ENCODE peak calls at places on chromosome 19, in six cellular contexts. M, S, T, E, L and P are unnamed samples.
A peak's percentile ranks its signal among the peaks of the same experiment; 100 is the strongest.

GRCh38 chr19:17873661-17874422 is 2.1 kb downstream of the SLC5A5 start:
- DNase-seq in T (peak; percentile 30), L (no peak), E (no peak), S (no peak), M (peak; percentile 27), P (no peak)

GRCh38 chr19:13036366-13036976 is 41.2 kb downstream of the NFIX start:
- DNase-seq in L (peak; percentile 73), M (peak; percentile 80), E (peak; percentile 29), S (peak; percentile 30), T (peak; percentile 73), P (peak; percentile 89)

GRCh38 chr19:10748924-10749434 is 31.1 kb downstream of the DNM2 start:
- DNase-seq in E (no peak), M (peak; percentile 72), S (peak; percentile 34), L (peak; percentile 75), T (peak; percentile 59), P (peak; percentile 70)

GRCh38 chr19:56076413-56076998 is 44.6 kb downstream of the ZNF787 start:
- DNase-seq in E (peak; percentile 50), T (peak; percentile 71), L (no peak), S (peak; percentile 77), M (peak; percentile 44), P (peak; percentile 73)

GRCh38 chr19:5694952-5695648 is 5.0 kb downstream of the RPL36 start:
- DNase-seq in E (no peak), T (no peak), M (no peak), L (no peak), S (no peak), P (no peak)

GRCh38 chr19:47093841-47094240 is 19.7 kb downstream of the ZC3H4 start:
- DNase-seq in T (no peak), E (no peak), L (no peak), S (peak; percentile 13), M (no peak), P (no peak)

GRCh38 chr19:16062789-16063188 is 13.5 kb upstream of the TPM4 start:
- DNase-seq in S (peak; percentile 59), T (peak; percentile 56), M (no peak), L (no peak), E (no peak), P (peak; percentile 39)

GRCh38 chr19:29890392-29890791 is 51.6 kb upstream of the URI1 start:
- DNase-seq in M (no peak), T (no peak), S (no peak), L (no peak), E (no peak), P (no peak)

GRCh38 chr19:18049390-18049789 is 37.3 kb downstream of the IL12RB1 start:
- DNase-seq in S (peak; percentile 80), L (peak; percentile 98), M (no peak), E (peak; percentile 25), T (peak; percentile 86), P (peak; percentile 59)

DNA sequence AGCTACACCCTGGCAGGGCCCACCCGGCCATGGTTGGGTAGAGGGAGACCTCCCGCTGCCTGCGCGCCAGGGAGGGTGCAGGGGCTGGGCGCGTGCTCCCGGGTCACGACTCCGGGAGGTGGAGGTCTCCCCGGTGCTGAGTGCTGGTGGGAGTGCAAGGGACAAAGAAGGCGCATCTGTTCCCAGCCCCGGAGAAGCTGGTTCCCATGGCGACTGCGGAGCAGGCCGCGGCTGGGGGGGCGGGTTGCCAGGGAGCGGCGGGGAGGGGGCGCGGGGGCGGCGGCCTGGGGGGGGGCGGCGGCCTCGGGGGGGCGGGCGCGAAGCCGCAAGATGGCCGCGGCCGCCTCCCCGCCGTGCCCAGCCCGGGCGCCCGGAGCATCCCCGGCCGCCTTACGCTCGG is 1.2 kb downstream of the CBARP start:
- DNase-seq in S (no peak), M (no peak), T (no peak), E (no peak), L (no peak), P (no peak)
- H3K4me3 ChIP-seq in S (peak overlapping the region; percentile 70), M (peak overlapping the region; percentile 61), T (peak overlapping the region; percentile 94), E (peak overlapping the region; percentile 94), L (no peak overlapping the region), P (peak overlapping the region; percentile 76)

GRCh38 chr19:3975637-3976087 is 4.8 kb upstream of the DAPK3 start:
- DNase-seq in L (no peak), M (no peak), S (no peak), E (no peak), T (no peak), P (no peak)

GRCh38 chr19:3979289-3979673 is 6.0 kb downstream of the EEF2 start:
- DNase-seq in T (no peak), M (no peak), S (no peak), E (no peak), L (peak; percentile 50), P (no peak)

GRCh38 chr19:3976495-3977241 is 5.8 kb upstream of the DAPK3 start:
- DNase-seq in M (no peak), L (peak; percentile 47), T (peak; percentile 81), E (no peak), S (no peak), P (no peak)

GRCh38 chr19:3978145-3978544 is 7.1 kb downstream of the EEF2 start:
- DNase-seq in T (no peak), L (no peak), M (no peak), S (no peak), E (no peak), P (no peak)

DNA sequence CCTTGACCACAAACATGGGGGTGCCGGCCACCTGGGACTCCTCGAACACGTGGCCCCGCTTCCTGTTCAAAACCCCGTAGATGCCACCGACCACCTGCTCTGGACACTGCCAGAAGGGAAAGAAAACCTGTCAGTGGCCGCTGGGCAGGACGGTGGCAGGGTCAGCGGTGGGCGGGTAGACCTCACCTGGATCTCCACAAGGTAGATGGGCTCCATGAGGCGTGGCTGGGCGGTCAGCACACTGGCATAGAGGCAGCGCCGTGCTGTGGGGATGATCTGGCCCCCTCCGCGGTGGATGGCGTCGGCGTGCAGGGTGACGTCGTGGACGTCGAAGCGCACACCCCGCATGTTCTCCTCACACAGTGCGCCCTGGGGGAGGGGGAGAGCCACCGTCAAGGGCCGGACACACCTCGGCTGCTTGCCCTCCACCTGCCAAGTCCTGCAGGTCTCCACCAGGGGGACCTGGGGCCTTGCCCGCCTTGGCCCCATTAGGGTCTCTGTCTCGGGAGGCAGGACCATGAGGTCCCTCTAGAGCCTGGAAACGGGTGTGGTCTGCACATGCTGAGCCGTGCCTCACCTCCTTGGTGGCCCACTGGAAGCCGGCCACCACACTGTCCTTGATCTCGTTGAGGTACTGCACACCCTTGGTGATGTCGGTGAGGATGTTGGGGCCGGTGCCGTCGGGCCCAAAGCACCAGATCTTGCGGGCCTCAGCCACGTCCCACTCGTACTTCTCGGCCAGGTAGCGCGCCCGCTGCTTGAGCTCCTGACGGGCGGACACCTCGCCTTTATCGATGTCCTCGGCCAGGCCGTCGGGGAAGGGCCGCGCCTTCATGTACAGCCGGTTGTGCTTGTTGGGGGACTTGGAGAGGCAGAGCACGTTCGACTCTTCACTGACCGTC is 6.6 kb upstream of the DAPK3 start:
- DNase-seq in S (no peak), T (no peak), L (peak; percentile 48), M (no peak), E (no peak), P (no peak)
- TF ChIP-seq CTCF in S (peak; percentile 41), T (no peak), L (no peak), M (peak; percentile 20), E (no peak), P (peak; percentile 34)

GRCh38 chr19:8484331-8484894 is 18.0 kb downstream of the PRAM1 start:
- DNase-seq in L (peak; percentile 69), T (no peak), S (no peak), M (no peak), E (no peak), P (no peak)

GRCh38 chr19:8487137-8487851 is 15.1 kb downstream of the PRAM1 start:
- DNase-seq in M (no peak), S (no peak), E (no peak), T (no peak), L (no peak), P (no peak)

GRCh38 chr19:8488351-8488750 is 14.1 kb downstream of the PRAM1 start:
- DNase-seq in T (no peak), M (no peak), S (no peak), E (no peak), L (no peak), P (no peak)

GRCh38 chr19:8485561-8486371 is 16.7 kb downstream of the PRAM1 start:
- DNase-seq in T (no peak), M (no peak), S (no peak), E (no peak), L (no peak), P (no peak)

DNA sequence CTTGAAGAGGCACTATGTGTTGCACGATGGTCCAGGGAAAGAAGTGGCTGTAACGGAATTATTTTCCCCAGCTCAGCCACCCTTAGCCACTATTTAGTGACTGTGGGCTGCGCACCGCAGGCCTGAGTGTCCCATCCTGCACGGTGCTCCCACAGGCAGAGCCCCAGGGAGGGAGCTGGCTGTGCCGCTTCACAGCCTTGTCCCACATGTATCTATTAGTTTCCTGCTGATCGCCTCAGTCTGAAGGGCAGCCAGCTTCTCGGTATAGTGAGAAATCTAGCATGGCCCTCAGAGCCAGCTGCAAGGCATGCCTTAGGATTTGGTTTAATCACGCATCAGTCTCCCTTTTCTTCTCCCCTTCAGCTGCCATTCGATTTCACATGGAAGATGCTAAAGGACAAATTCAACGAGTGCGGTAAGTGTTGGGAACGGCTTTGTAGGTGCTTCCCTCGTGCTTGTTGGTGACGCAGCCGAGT is 15.7 kb downstream of the PRAM1 start:
- DNase-seq in E (no peak), T (no peak), M (no peak), S (no peak), L (no peak), P (no peak)
- H3K4me3 ChIP-seq in E (no peak overlapping the region), T (no peak overlapping the region), M (no peak overlapping the region), S (no peak overlapping the region), L (no peak overlapping the region), P (no peak overlapping the region)

GRCh38 chr19:45149129-45149528 is 11.7 kb downstream of the NKPD1 start:
- DNase-seq in S (no peak), T (no peak), L (no peak), M (no peak), E (no peak), P (no peak)

GRCh38 chr19:45146716-45147337 is 14.0 kb downstream of the NKPD1 start:
- DNase-seq in E (no peak), T (no peak), M (no peak), L (no peak), S (no peak), P (no peak)

GRCh38 chr19:45146251-45146650 is 14.5 kb downstream of the NKPD1 start:
- DNase-seq in E (no peak), L (no peak), T (no peak), M (no peak), S (no peak), P (no peak)

GRCh38 chr19:45150180-45150579 is 10.6 kb downstream of the NKPD1 start:
- DNase-seq in E (no peak), S (no peak), T (no peak), M (no peak), L (no peak), P (no peak)

DNA sequence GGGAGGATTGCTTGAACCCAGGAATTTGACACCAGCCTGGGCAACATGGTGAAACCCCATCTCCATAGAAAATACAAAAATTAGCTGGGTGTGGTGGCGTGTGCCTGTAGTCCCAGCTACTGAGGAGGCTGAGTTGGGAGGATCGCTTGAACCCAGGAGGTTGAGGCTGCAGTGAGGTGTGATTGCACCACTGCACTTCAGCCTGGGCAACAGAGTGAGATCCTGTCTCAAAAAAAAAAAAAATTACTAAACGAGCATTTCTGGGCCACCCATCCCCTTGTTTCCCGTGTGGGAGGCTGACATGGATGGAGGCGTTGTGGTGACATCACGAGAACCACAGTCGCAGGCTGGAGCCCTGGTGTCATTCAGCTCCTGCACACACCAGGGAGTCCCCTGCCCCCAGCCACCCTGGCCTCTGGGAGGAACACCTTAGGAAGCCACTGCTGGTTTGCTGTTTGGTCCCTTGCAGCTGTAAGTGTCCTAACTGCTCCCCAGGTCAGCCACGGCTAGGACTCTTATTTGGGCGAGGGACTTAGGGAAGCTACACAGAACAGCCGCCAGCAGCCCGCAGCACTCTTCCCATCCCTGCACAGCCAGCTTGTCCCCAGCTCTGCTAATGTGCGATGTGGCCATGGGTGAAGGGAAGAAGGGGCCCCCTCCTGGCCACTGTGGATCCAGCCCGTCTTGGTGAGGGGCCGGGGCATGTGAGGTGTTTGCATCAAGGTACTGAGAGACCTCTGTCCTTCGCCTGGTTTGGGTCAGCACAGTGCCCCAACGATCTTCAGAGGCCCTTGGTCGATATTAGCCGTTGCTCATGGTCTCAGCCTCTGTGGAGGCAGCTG is 12.7 kb downstream of the NKPD1 start:
- DNase-seq in L (no peak), M (no peak), E (no peak), S (no peak), T (no peak), P (no peak)
- TF ChIP-seq CTCF in L (no peak), M (no peak), E (no peak), S (peak; percentile 20), T (no peak), P (no peak)